ENCODE peak calls at places on chromosome 9, in ten cellular contexts. One of them, this sample, is unnamed.

GRCh38 chr9:99112750-99113417 is 8.0 kb downstream of the TGFBR1 start:
- DNase-seq in PC-3: no peak
- DNase-seq in astrocyte of the spinal cord: no peak
- DNase-seq in left ventricle myocardium inferior: no peak
- DNase-seq in prostate gland: no peak
- DNase-seq in A549: no peak
- DNase-seq in fibroblast of mammary gland: no peak
- DNase-seq in stomach: no peak
- DNase-seq in transverse colon: no peak
- DNase-seq in pancreas: no peak
- DNase-seq in this sample: no peak

GRCh38 chr9:112789493-112789892 is 38.9 kb downstream of the SNX30 start:
- DNase-seq in PC-3: no peak
- DNase-seq in astrocyte of the spinal cord: peak; percentile 31
- DNase-seq in left ventricle myocardium inferior: no peak
- DNase-seq in prostate gland: no peak
- DNase-seq in A549: no peak
- DNase-seq in fibroblast of mammary gland: peak; percentile 23
- DNase-seq in stomach: no peak
- DNase-seq in transverse colon: no peak
- DNase-seq in pancreas: no peak
- DNase-seq in this sample: peak; percentile 61

GRCh38 chr9:116576386-116576785 is 110.7 kb upstream of the TRIM32 start:
- DNase-seq in PC-3: no peak
- DNase-seq in astrocyte of the spinal cord: no peak
- DNase-seq in left ventricle myocardium inferior: no peak
- DNase-seq in prostate gland: no peak
- DNase-seq in A549: no peak
- DNase-seq in fibroblast of mammary gland: no peak
- DNase-seq in stomach: no peak
- DNase-seq in transverse colon: no peak
- DNase-seq in pancreas: no peak
- DNase-seq in this sample: no peak

GRCh38 chr9:91690540-91691249 is 259.3 kb downstream of the ROR2 start:
- DNase-seq in PC-3: no peak
- DNase-seq in astrocyte of the spinal cord: no peak
- DNase-seq in left ventricle myocardium inferior: no peak
- DNase-seq in prostate gland: no peak
- DNase-seq in A549: no peak
- DNase-seq in fibroblast of mammary gland: no peak
- DNase-seq in stomach: no peak
- DNase-seq in transverse colon: no peak
- DNase-seq in pancreas: no peak
- DNase-seq in this sample: no peak

GRCh38 chr9:130171226-130172148 is 717 bp upstream of the NCS1 start:
- DNase-seq in PC-3: no peak
- DNase-seq in astrocyte of the spinal cord: no peak
- DNase-seq in left ventricle myocardium inferior: no peak
- DNase-seq in prostate gland: no peak
- DNase-seq in A549: no peak
- DNase-seq in fibroblast of mammary gland: no peak
- DNase-seq in stomach: no peak
- DNase-seq in transverse colon: no peak
- DNase-seq in pancreas: no peak
- DNase-seq in this sample: no peak

GRCh38 chr9:119005162-119005561 is 364.1 kb downstream of the BRINP1 start:
- DNase-seq in PC-3: no peak
- DNase-seq in astrocyte of the spinal cord: no peak
- DNase-seq in left ventricle myocardium inferior: no peak
- DNase-seq in prostate gland: no peak
- DNase-seq in A549: no peak
- DNase-seq in fibroblast of mammary gland: no peak
- DNase-seq in stomach: no peak
- DNase-seq in transverse colon: no peak
- DNase-seq in pancreas: no peak
- DNase-seq in this sample: no peak

GRCh38 chr9:676780-677458 is 164.6 kb upstream of the DMRT1 start:
- DNase-seq in PC-3: peak; percentile 71
- DNase-seq in astrocyte of the spinal cord: no peak
- DNase-seq in left ventricle myocardium inferior: no peak
- DNase-seq in prostate gland: no peak
- DNase-seq in A549: no peak
- DNase-seq in fibroblast of mammary gland: no peak
- DNase-seq in stomach: no peak
- DNase-seq in transverse colon: no peak
- DNase-seq in pancreas: no peak
- DNase-seq in this sample: no peak

GRCh38 chr9:89438194-89438593 is 59.7 kb downstream of the SEMA4D start:
- DNase-seq in PC-3: no peak
- DNase-seq in astrocyte of the spinal cord: no peak
- DNase-seq in left ventricle myocardium inferior: no peak
- DNase-seq in prostate gland: no peak
- DNase-seq in A549: no peak
- DNase-seq in fibroblast of mammary gland: no peak
- DNase-seq in stomach: no peak
- DNase-seq in transverse colon: no peak
- DNase-seq in pancreas: no peak
- DNase-seq in this sample: no peak

GRCh38 chr9:71509054-71509453 is 259.3 kb downstream of the CEMIP2 start:
- DNase-seq in PC-3: peak; percentile 50
- DNase-seq in astrocyte of the spinal cord: no peak
- DNase-seq in left ventricle myocardium inferior: no peak
- DNase-seq in prostate gland: no peak
- DNase-seq in A549: peak; percentile 5
- DNase-seq in fibroblast of mammary gland: peak; percentile 15
- DNase-seq in stomach: no peak
- DNase-seq in transverse colon: no peak
- DNase-seq in pancreas: no peak
- DNase-seq in this sample: peak; percentile 35

GRCh38 chr9:121684381-121685145 is 33.1 kb downstream of the DAB2IP start:
- DNase-seq in PC-3: peak; percentile 37
- DNase-seq in astrocyte of the spinal cord: no peak
- DNase-seq in left ventricle myocardium inferior: no peak
- DNase-seq in prostate gland: no peak
- DNase-seq in A549: peak; percentile 37
- DNase-seq in fibroblast of mammary gland: peak; percentile 32
- DNase-seq in stomach: peak; percentile 64
- DNase-seq in transverse colon: peak; percentile 62
- DNase-seq in pancreas: no peak
- DNase-seq in this sample: peak; percentile 43

DNA sequence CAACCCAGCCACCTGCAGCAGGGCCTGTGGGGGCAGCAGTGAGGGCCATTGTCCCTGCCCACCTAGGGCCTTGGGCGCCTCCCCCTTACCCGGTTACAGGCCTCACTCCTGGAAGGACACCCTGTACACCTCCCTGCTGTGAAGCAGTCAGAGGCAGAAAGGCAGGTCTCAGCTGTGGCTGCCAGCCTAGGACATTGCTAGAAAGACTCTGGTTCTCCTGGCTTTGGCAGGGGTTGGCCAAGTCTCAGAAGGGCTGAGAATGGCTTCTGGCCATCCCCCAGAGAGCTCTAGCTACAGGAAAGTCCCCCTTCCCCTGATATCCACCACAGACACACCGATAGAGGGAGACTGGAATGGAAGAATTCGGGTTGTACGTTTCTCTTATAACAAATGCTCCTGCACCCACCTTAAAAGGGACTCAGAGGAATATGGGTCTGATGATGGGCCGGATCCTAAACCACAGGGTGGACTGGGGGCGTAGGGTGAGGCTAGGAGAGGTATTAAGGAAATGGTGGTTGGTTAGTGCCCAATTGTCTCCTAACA is 2.4 kb downstream of the DNAJB5 start:
- DNase-seq in PC-3: peak; percentile 20
- DNase-seq in astrocyte of the spinal cord: peak; percentile 24
- DNase-seq in left ventricle myocardium inferior: peak; percentile 64
- DNase-seq in prostate gland: no peak
- DNase-seq in A549: peak; percentile 30
- DNase-seq in fibroblast of mammary gland: no peak
- DNase-seq in stomach: no peak
- DNase-seq in transverse colon: no peak
- DNase-seq in pancreas: no peak
- DNase-seq in this sample: no peak
- TF ChIP-seq CTCF in PC-3: no peak
- TF ChIP-seq CTCF in astrocyte of the spinal cord: peak; percentile 9
- TF ChIP-seq CTCF in left ventricle myocardium inferior: peak; percentile 23
- TF ChIP-seq CTCF in prostate gland: no peak
- TF ChIP-seq CTCF in A549: no peak
- TF ChIP-seq CTCF in fibroblast of mammary gland: peak; percentile 6
- TF ChIP-seq CTCF in stomach: no peak
- TF ChIP-seq CTCF in transverse colon: no peak
- TF ChIP-seq CTCF in pancreas: no peak
- TF ChIP-seq CTCF in this sample: peak; percentile 4

DNA sequence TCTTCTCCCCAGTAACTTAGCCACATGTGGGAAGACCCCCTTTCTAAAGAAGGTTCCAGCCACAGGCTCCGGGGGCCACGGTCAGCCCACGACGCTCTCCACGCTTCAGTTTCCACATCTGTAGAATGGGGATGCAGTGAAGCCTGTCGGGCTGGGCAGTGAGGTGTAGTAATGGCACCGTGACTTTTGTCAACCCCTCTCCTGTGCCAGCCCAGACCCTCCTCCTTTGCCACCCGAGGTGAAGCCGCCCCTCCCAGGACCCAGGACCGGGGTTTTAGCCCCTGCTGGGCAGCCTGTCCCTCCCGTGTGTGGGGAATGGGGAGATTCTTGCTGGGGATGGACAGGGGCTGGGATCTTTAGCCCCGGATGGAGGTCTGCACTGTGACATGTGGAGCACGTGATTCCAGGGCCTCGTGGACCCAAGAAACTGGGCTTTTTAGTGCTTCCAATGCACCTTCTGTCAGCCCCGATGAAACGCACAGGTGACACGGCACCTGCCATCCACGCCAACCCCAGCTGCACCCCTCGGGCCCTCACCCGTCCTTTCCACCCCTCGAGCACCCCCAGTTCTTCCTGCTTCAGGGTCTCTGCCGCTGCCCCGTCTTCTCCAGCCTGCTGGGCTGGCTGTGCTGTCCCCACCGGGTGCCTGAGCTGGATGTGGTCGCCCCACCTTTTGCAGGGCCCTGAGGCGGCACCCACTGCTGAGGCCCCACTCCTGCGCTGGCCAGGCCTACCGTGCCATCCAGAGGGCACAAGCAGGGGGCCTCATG is 13.4 kb upstream of the RNU6ATAC start:
- DNase-seq in PC-3: no peak
- DNase-seq in astrocyte of the spinal cord: no peak
- DNase-seq in left ventricle myocardium inferior: no peak
- DNase-seq in prostate gland: no peak
- DNase-seq in A549: no peak
- DNase-seq in fibroblast of mammary gland: no peak
- DNase-seq in stomach: no peak
- DNase-seq in transverse colon: no peak
- DNase-seq in pancreas: no peak
- DNase-seq in this sample: no peak
- H3K4me3 ChIP-seq in PC-3: no peak overlapping the region
- H3K4me3 ChIP-seq in astrocyte of the spinal cord: no peak overlapping the region
- H3K4me3 ChIP-seq in left ventricle myocardium inferior: no peak overlapping the region
- H3K4me3 ChIP-seq in prostate gland: no peak overlapping the region
- H3K4me3 ChIP-seq in A549: no peak overlapping the region
- H3K4me3 ChIP-seq in fibroblast of mammary gland: no peak overlapping the region
- H3K4me3 ChIP-seq in stomach: no peak overlapping the region
- H3K4me3 ChIP-seq in transverse colon: no peak overlapping the region
- H3K4me3 ChIP-seq in pancreas: no peak overlapping the region
- H3K4me3 ChIP-seq in this sample: no peak overlapping the region

DNA sequence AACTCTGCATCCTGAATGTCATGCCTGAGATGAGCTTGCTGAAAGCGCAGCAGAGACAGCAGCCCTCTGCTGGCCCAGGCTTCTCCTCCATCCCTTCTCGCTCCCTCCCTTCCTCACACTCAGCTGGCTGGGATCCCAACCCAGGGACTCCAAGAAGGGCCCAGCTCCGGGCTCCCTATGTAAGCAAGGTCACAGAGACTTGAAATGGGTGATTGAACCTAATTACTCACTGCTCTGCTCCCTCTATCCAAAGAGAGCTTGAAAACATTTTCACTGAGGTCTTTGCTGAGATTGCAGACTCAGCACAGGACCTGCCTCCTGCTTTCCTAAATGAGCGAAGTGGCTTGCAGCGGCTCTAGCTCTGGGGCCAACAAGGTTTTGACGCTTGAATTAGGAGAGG is 42.8 kb downstream of the RAPGEF1 start:
- DNase-seq in PC-3: no peak
- DNase-seq in astrocyte of the spinal cord: peak; percentile 59
- DNase-seq in left ventricle myocardium inferior: peak; percentile 54
- DNase-seq in prostate gland: no peak
- DNase-seq in A549: no peak
- DNase-seq in fibroblast of mammary gland: peak; percentile 37
- DNase-seq in stomach: peak; percentile 61
- DNase-seq in transverse colon: no peak
- DNase-seq in pancreas: no peak
- DNase-seq in this sample: peak; percentile 36
- TF ChIP-seq CTCF in PC-3: no peak
- TF ChIP-seq CTCF in astrocyte of the spinal cord: peak; percentile 36
- TF ChIP-seq CTCF in left ventricle myocardium inferior: peak; percentile 41
- TF ChIP-seq CTCF in prostate gland: no peak
- TF ChIP-seq CTCF in A549: no peak
- TF ChIP-seq CTCF in fibroblast of mammary gland: peak; percentile 8
- TF ChIP-seq CTCF in stomach: no peak
- TF ChIP-seq CTCF in transverse colon: peak; percentile 12
- TF ChIP-seq CTCF in pancreas: no peak
- TF ChIP-seq CTCF in this sample: peak; percentile 15

GRCh38 chr9:104987743-104988142 is 59.8 kb upstream of the ABCA1 start:
- DNase-seq in PC-3: peak; percentile 47
- DNase-seq in astrocyte of the spinal cord: no peak
- DNase-seq in left ventricle myocardium inferior: no peak
- DNase-seq in prostate gland: no peak
- DNase-seq in A549: no peak
- DNase-seq in fibroblast of mammary gland: no peak
- DNase-seq in stomach: no peak
- DNase-seq in transverse colon: no peak
- DNase-seq in pancreas: no peak
- DNase-seq in this sample: no peak

GRCh38 chr9:104993291-104993963 is 65.5 kb upstream of the ABCA1 start:
- DNase-seq in PC-3: no peak
- DNase-seq in astrocyte of the spinal cord: peak; percentile 70
- DNase-seq in left ventricle myocardium inferior: peak; percentile 84
- DNase-seq in prostate gland: no peak
- DNase-seq in A549: no peak
- DNase-seq in fibroblast of mammary gland: peak; percentile 67
- DNase-seq in stomach: peak; percentile 52
- DNase-seq in transverse colon: peak; percentile 63
- DNase-seq in pancreas: peak; percentile 28
- DNase-seq in this sample: peak; percentile 96

GRCh38 chr9:104992696-104993095 is 64.7 kb upstream of the ABCA1 start:
- DNase-seq in PC-3: no peak
- DNase-seq in astrocyte of the spinal cord: peak; percentile 79
- DNase-seq in left ventricle myocardium inferior: no peak
- DNase-seq in prostate gland: no peak
- DNase-seq in A549: no peak
- DNase-seq in fibroblast of mammary gland: peak; percentile 53
- DNase-seq in stomach: no peak
- DNase-seq in transverse colon: no peak
- DNase-seq in pancreas: no peak
- DNase-seq in this sample: peak; percentile 48

GRCh38 chr9:104988539-104988938 is 60.6 kb upstream of the ABCA1 start:
- DNase-seq in PC-3: no peak
- DNase-seq in astrocyte of the spinal cord: no peak
- DNase-seq in left ventricle myocardium inferior: no peak
- DNase-seq in prostate gland: no peak
- DNase-seq in A549: no peak
- DNase-seq in fibroblast of mammary gland: peak; percentile 36
- DNase-seq in stomach: no peak
- DNase-seq in transverse colon: no peak
- DNase-seq in pancreas: no peak
- DNase-seq in this sample: peak; percentile 47

GRCh38 chr9:104991144-104991953 is 63.4 kb upstream of the ABCA1 start:
- DNase-seq in PC-3: peak; percentile 68
- DNase-seq in astrocyte of the spinal cord: peak; percentile 86
- DNase-seq in left ventricle myocardium inferior: peak; percentile 93
- DNase-seq in prostate gland: peak; percentile 80
- DNase-seq in A549: peak; percentile 87
- DNase-seq in fibroblast of mammary gland: peak; percentile 80
- DNase-seq in stomach: peak; percentile 94
- DNase-seq in transverse colon: peak; percentile 95
- DNase-seq in pancreas: peak; percentile 89
- DNase-seq in this sample: peak; percentile 85
- H3K4me3 ChIP-seq in PC-3: peak overlapping the region; percentile 88
- H3K4me3 ChIP-seq in astrocyte of the spinal cord: peak overlapping the region; percentile 57
- H3K4me3 ChIP-seq in left ventricle myocardium inferior: peak overlapping the region; percentile 81
- H3K4me3 ChIP-seq in prostate gland: peak overlapping the region; percentile 46
- H3K4me3 ChIP-seq in A549: peak overlapping the region; percentile 61
- H3K4me3 ChIP-seq in fibroblast of mammary gland: peak overlapping the region; percentile 66
- H3K4me3 ChIP-seq in stomach: peak overlapping the region; percentile 54
- H3K4me3 ChIP-seq in transverse colon: peak overlapping the region; percentile 52
- H3K4me3 ChIP-seq in pancreas: peak overlapping the region; percentile 40
- H3K4me3 ChIP-seq in this sample: peak overlapping the region; percentile 67